ENCODE peak calls at places on chromosomes 1 and 21, in nine cellular contexts. One of them, this sample, is unnamed.

GRCh38 chr1:174815474-174815908 is 184.3 kb upstream of the CACYBP start:
- DNase-seq in stimulated activated CD4-positive, alpha-beta T cell treated with anti-CD3 and anti-CD28 coated beads, Interleukin-1b, Interleukin-23, amount 100 ng/mL, for 4 hours: no peak
- DNase-seq in GM04504: no peak
- DNase-seq in HL-60: no peak
- DNase-seq in cardiac fibroblast: no peak
- DNase-seq in heart right ventricle: no peak
- DNase-seq in KBM-7: no peak
- DNase-seq in hepatic stellate cell: no peak
- DNase-seq in occipital lobe: no peak
- DNase-seq in this sample: no peak

GRCh38 chr21:31258073-31258472 is 86.0 kb downstream of the TIAM1 start:
- DNase-seq in KBM-7: no peak
- DNase-seq in heart right ventricle: no peak
- DNase-seq in stimulated activated CD4-positive, alpha-beta T cell treated with anti-CD3 and anti-CD28 coated beads, Interleukin-1b, Interleukin-23, amount 100 ng/mL, for 4 hours: no peak
- DNase-seq in cardiac fibroblast: no peak
- DNase-seq in HL-60: no peak
- DNase-seq in hepatic stellate cell: no peak
- DNase-seq in GM04504: no peak
- DNase-seq in occipital lobe: no peak
- DNase-seq in this sample: no peak

GRCh38 chr21:16258834-16259611 is 529.2 kb downstream of the USP25 start:
- DNase-seq in occipital lobe: no peak
- DNase-seq in KBM-7: no peak
- DNase-seq in hepatic stellate cell: no peak
- DNase-seq in GM04504: no peak
- DNase-seq in heart right ventricle: no peak
- DNase-seq in cardiac fibroblast: no peak
- DNase-seq in HL-60: no peak
- DNase-seq in stimulated activated CD4-positive, alpha-beta T cell treated with anti-CD3 and anti-CD28 coated beads, Interleukin-1b, Interleukin-23, amount 100 ng/mL, for 4 hours: no peak
- DNase-seq in this sample: no peak

GRCh38 chr1:223081181-223081994 is 61.7 kb downstream of the TLR5 start:
- DNase-seq in cardiac fibroblast: peak
- DNase-seq in hepatic stellate cell: peak
- DNase-seq in GM04504: peak
- DNase-seq in occipital lobe: peak
- DNase-seq in heart right ventricle: peak
- DNase-seq in HL-60: peak
- DNase-seq in KBM-7: peak
- DNase-seq in stimulated activated CD4-positive, alpha-beta T cell treated with anti-CD3 and anti-CD28 coated beads, Interleukin-1b, Interleukin-23, amount 100 ng/mL, for 4 hours: peak
- DNase-seq in this sample: peak

GRCh38 chr1:119621714-119622113 is 26.4 kb downstream of the ZNF697 start:
- DNase-seq in GM04504: no peak
- DNase-seq in occipital lobe: no peak
- DNase-seq in cardiac fibroblast: no peak
- DNase-seq in HL-60: no peak
- DNase-seq in stimulated activated CD4-positive, alpha-beta T cell treated with anti-CD3 and anti-CD28 coated beads, Interleukin-1b, Interleukin-23, amount 100 ng/mL, for 4 hours: no peak
- DNase-seq in KBM-7: no peak
- DNase-seq in hepatic stellate cell: no peak
- DNase-seq in heart right ventricle: no peak
- DNase-seq in this sample: no peak

GRCh38 chr1:115056395-115056798 is 26.8 kb downstream of the TSHB start:
- DNase-seq in cardiac fibroblast: peak
- DNase-seq in hepatic stellate cell: peak
- DNase-seq in GM04504: no peak
- DNase-seq in occipital lobe: no peak
- DNase-seq in stimulated activated CD4-positive, alpha-beta T cell treated with anti-CD3 and anti-CD28 coated beads, Interleukin-1b, Interleukin-23, amount 100 ng/mL, for 4 hours: no peak
- DNase-seq in KBM-7: no peak
- DNase-seq in heart right ventricle: no peak
- DNase-seq in HL-60: peak
- DNase-seq in this sample: no peak

GRCh38 chr1:99814373-99814900 is 35.7 kb upstream of the AGL start:
- DNase-seq in KBM-7: no peak
- DNase-seq in GM04504: no peak
- DNase-seq in HL-60: no peak
- DNase-seq in hepatic stellate cell: no peak
- DNase-seq in heart right ventricle: no peak
- DNase-seq in cardiac fibroblast: no peak
- DNase-seq in occipital lobe: no peak
- DNase-seq in stimulated activated CD4-positive, alpha-beta T cell treated with anti-CD3 and anti-CD28 coated beads, Interleukin-1b, Interleukin-23, amount 100 ng/mL, for 4 hours: no peak
- DNase-seq in this sample: no peak

GRCh38 chr1:22291057-22291456 is 148.2 kb upstream of the WNT4 start:
- DNase-seq in GM04504: no peak
- DNase-seq in HL-60: no peak
- DNase-seq in cardiac fibroblast: no peak
- DNase-seq in heart right ventricle: no peak
- DNase-seq in occipital lobe: no peak
- DNase-seq in KBM-7: no peak
- DNase-seq in stimulated activated CD4-positive, alpha-beta T cell treated with anti-CD3 and anti-CD28 coated beads, Interleukin-1b, Interleukin-23, amount 100 ng/mL, for 4 hours: no peak
- DNase-seq in hepatic stellate cell: no peak
- DNase-seq in this sample: no peak

GRCh38 chr1:207698822-207699483 is 52.9 kb upstream of the CD46 start:
- DNase-seq in KBM-7: peak
- DNase-seq in hepatic stellate cell: no peak
- DNase-seq in occipital lobe: peak
- DNase-seq in GM04504: no peak
- DNase-seq in stimulated activated CD4-positive, alpha-beta T cell treated with anti-CD3 and anti-CD28 coated beads, Interleukin-1b, Interleukin-23, amount 100 ng/mL, for 4 hours: peak
- DNase-seq in HL-60: no peak
- DNase-seq in heart right ventricle: peak
- DNase-seq in cardiac fibroblast: peak
- DNase-seq in this sample: peak

GRCh38 chr21:45541221-45542039 is 810 bp downstream of the SLC19A1 start:
- DNase-seq in GM04504: no peak
- DNase-seq in occipital lobe: peak
- DNase-seq in heart right ventricle: peak
- DNase-seq in HL-60: peak
- DNase-seq in cardiac fibroblast: peak
- DNase-seq in KBM-7: peak
- DNase-seq in stimulated activated CD4-positive, alpha-beta T cell treated with anti-CD3 and anti-CD28 coated beads, Interleukin-1b, Interleukin-23, amount 100 ng/mL, for 4 hours: peak
- DNase-seq in hepatic stellate cell: peak
- DNase-seq in this sample: peak

GRCh38 chr21:44681152-44681551 is 811 bp downstream of the KRTAP12-1 start:
- DNase-seq in hepatic stellate cell: no peak
- DNase-seq in occipital lobe: no peak
- DNase-seq in HL-60: no peak
- DNase-seq in KBM-7: no peak
- DNase-seq in GM04504: no peak
- DNase-seq in heart right ventricle: no peak
- DNase-seq in stimulated activated CD4-positive, alpha-beta T cell treated with anti-CD3 and anti-CD28 coated beads, Interleukin-1b, Interleukin-23, amount 100 ng/mL, for 4 hours: no peak
- DNase-seq in cardiac fibroblast: no peak
- DNase-seq in this sample: no peak

GRCh38 chr1:184022651-184023050 is 14.9 kb downstream of the COLGALT2 start:
- DNase-seq in stimulated activated CD4-positive, alpha-beta T cell treated with anti-CD3 and anti-CD28 coated beads, Interleukin-1b, Interleukin-23, amount 100 ng/mL, for 4 hours: no peak
- DNase-seq in hepatic stellate cell: no peak
- DNase-seq in occipital lobe: no peak
- DNase-seq in cardiac fibroblast: peak
- DNase-seq in KBM-7: no peak
- DNase-seq in HL-60: no peak
- DNase-seq in GM04504: no peak
- DNase-seq in heart right ventricle: no peak
- DNase-seq in this sample: peak

GRCh38 chr1:25906644-25907300 is 553 bp upstream of the STMN1 start:
- DNase-seq in HL-60: peak
- DNase-seq in GM04504: no peak
- DNase-seq in stimulated activated CD4-positive, alpha-beta T cell treated with anti-CD3 and anti-CD28 coated beads, Interleukin-1b, Interleukin-23, amount 100 ng/mL, for 4 hours: peak
- DNase-seq in occipital lobe: no peak
- DNase-seq in cardiac fibroblast: no peak
- DNase-seq in heart right ventricle: no peak
- DNase-seq in hepatic stellate cell: no peak
- DNase-seq in KBM-7: no peak
- DNase-seq in this sample: no peak

GRCh38 chr21:45382698-45383000 is 22.3 kb upstream of the COL18A1 start:
- DNase-seq in hepatic stellate cell: no peak
- DNase-seq in occipital lobe: no peak
- DNase-seq in heart right ventricle: no peak
- DNase-seq in GM04504: no peak
- DNase-seq in KBM-7: no peak
- DNase-seq in stimulated activated CD4-positive, alpha-beta T cell treated with anti-CD3 and anti-CD28 coated beads, Interleukin-1b, Interleukin-23, amount 100 ng/mL, for 4 hours: no peak
- DNase-seq in HL-60: no peak
- DNase-seq in cardiac fibroblast: no peak
- DNase-seq in this sample: peak

GRCh38 chr1:236966636-236967035 is 37.6 kb downstream of the MT1HL1 start:
- DNase-seq in stimulated activated CD4-positive, alpha-beta T cell treated with anti-CD3 and anti-CD28 coated beads, Interleukin-1b, Interleukin-23, amount 100 ng/mL, for 4 hours: no peak
- DNase-seq in KBM-7: no peak
- DNase-seq in hepatic stellate cell: no peak
- DNase-seq in occipital lobe: no peak
- DNase-seq in GM04504: no peak
- DNase-seq in HL-60: no peak
- DNase-seq in heart right ventricle: no peak
- DNase-seq in cardiac fibroblast: no peak
- DNase-seq in this sample: no peak

GRCh38 chr21:38349111-38349746 is 92.4 kb downstream of the KCNJ15 start:
- DNase-seq in heart right ventricle: no peak
- DNase-seq in cardiac fibroblast: peak
- DNase-seq in hepatic stellate cell: peak
- DNase-seq in GM04504: no peak
- DNase-seq in stimulated activated CD4-positive, alpha-beta T cell treated with anti-CD3 and anti-CD28 coated beads, Interleukin-1b, Interleukin-23, amount 100 ng/mL, for 4 hours: no peak
- DNase-seq in HL-60: no peak
- DNase-seq in KBM-7: no peak
- DNase-seq in occipital lobe: no peak
- DNase-seq in this sample: no peak

GRCh38 chr21:32940079-32941014 is 85.4 kb upstream of the OLIG2 start:
- DNase-seq in HL-60: no peak
- DNase-seq in heart right ventricle: no peak
- DNase-seq in stimulated activated CD4-positive, alpha-beta T cell treated with anti-CD3 and anti-CD28 coated beads, Interleukin-1b, Interleukin-23, amount 100 ng/mL, for 4 hours: no peak
- DNase-seq in KBM-7: peak
- DNase-seq in hepatic stellate cell: no peak
- DNase-seq in GM04504: no peak
- DNase-seq in cardiac fibroblast: peak
- DNase-seq in occipital lobe: no peak
- DNase-seq in this sample: peak

This sample was measured in left cardiac atrium.